ENCODE peak calls at places on chromosomes 6 and 20, in nine cellular contexts. O, E, M, V, D, U, R, F and A are unnamed samples.

GRCh38 chr6:15061176-15061575 is 184.7 kb upstream of the JARID2 start:
- DNase-seq in D (no peak), E (no peak), M (no peak), R (no peak), O (no peak), U (no peak), F (no peak), V (no peak), A (peak; percentile 58)

GRCh38 chr20:43123180-43123579 is 66.5 kb downstream of the PTPRT start:
- DNase-seq in E (no peak), D (no peak), R (no peak), O (no peak), V (no peak), F (no peak), U (no peak), M (no peak), A (no peak)

GRCh38 chr6:157769776-157770430 is 53.1 kb upstream of the SNX9 start:
- DNase-seq in D (peak; percentile 35), M (no peak), U (no peak), O (no peak), E (no peak), R (no peak), F (no peak), V (no peak), A (no peak)

GRCh38 chr6:138600726-138601125 is 101.4 kb upstream of the NHSL1 start:
- DNase-seq in M (no peak), R (no peak), V (no peak), O (no peak), D (no peak), F (no peak), E (no peak), U (no peak), A (no peak)

GRCh38 chr6:112259337-112259675 is 4.9 kb upstream of the LAMA4 start:
- DNase-seq in D (no peak), R (no peak), U (no peak), O (no peak), V (no peak), F (no peak), M (no peak), E (no peak), A (no peak)

GRCh38 chr6:80537321-80537972 is 431.0 kb downstream of the BCKDHB start:
- DNase-seq in M (no peak), R (no peak), E (no peak), F (no peak), V (no peak), O (no peak), U (no peak), D (no peak), A (no peak)

GRCh38 chr6:21426841-21427490 is 166.6 kb upstream of the SOX4 start:
- DNase-seq in O (no peak), U (no peak), F (no peak), M (no peak), V (peak; percentile 69), E (no peak), D (no peak), R (no peak), A (no peak)

GRCh38 chr20:51769941-51770615 is 1.9 kb upstream of the ATP9A start:
- DNase-seq in D (no peak), V (no peak), R (no peak), F (no peak), O (no peak), M (no peak), U (no peak), E (no peak), A (no peak)

GRCh38 chr6:125363360-125364121 is 61.8 kb upstream of the HDDC2 start:
- DNase-seq in V (peak; percentile 95), O (peak; percentile 77), F (no peak), D (no peak), M (no peak), U (no peak), E (no peak), R (peak; percentile 43), A (peak; percentile 58)

GRCh38 chr20:62365814-62366369 is 1.2 kb downstream of the LAMA5 start:
- DNase-seq in M (no peak), R (peak; percentile 14), F (peak; percentile 62), E (no peak), D (no peak), U (no peak), O (no peak), V (peak; percentile 90), A (peak; percentile 92)

GRCh38 chr20:20582733-20583132 is 129.7 kb downstream of the RALGAPA2 start:
- DNase-seq in M (no peak), V (no peak), E (no peak), D (no peak), O (no peak), F (no peak), R (no peak), U (no peak), A (no peak)

GRCh38 chr6:135871878-135872277 is 20.4 kb downstream of the PDE7B start:
- DNase-seq in V (no peak), U (no peak), O (no peak), F (no peak), E (no peak), D (peak; percentile 49), R (no peak), M (no peak), A (no peak)

GRCh38 chr6:26273673-26274595 is 91.1 kb upstream of the BTN3A2 start:
- DNase-seq in E (no peak), M (no peak), F (peak; percentile 7), R (no peak), O (no peak), U (no peak), V (no peak), D (peak; percentile 15), A (no peak)

GRCh38 chr6:163339466-163339865 is 75.1 kb upstream of the QKI start:
- DNase-seq in R (no peak), O (no peak), M (no peak), F (no peak), V (no peak), E (no peak), D (no peak), U (no peak), A (no peak)

GRCh38 chr20:40990542-40991120 is 38.0 kb upstream of the TOP1 start:
- DNase-seq in E (peak; percentile 56), V (peak; percentile 94), O (peak; percentile 67), D (peak; percentile 78), U (peak; percentile 82), F (peak; percentile 82), M (peak; percentile 33), R (peak; percentile 75), A (peak; percentile 89)

GRCh38 chr6:68233623-68234022 is 401.5 kb upstream of the ADGRB3 start:
- DNase-seq in F (no peak), O (no peak), R (no peak), V (no peak), E (no peak), D (peak; percentile 85), U (no peak), M (no peak), A (no peak)

GRCh38 chr6:12060780-12061619 is 48.9 kb downstream of the HIVEP1 start:
- DNase-seq in M (peak; percentile 86), E (peak; percentile 68), R (peak; percentile 55), V (peak; percentile 82), D (peak; percentile 74), F (peak; percentile 90), U (peak; percentile 78), O (peak; percentile 39), A (peak; percentile 58)

GRCh38 chr20:32670773-32671455 is 2.8 kb downstream of the C20orf203 start:
- DNase-seq in F (no peak), E (no peak), R (no peak), O (no peak), U (no peak), V (no peak), D (no peak), M (no peak), A (no peak)

GRCh38 chr6:76584121-76584520 is 511.7 kb upstream of the IMPG1 start:
- DNase-seq in M (no peak), D (no peak), R (no peak), U (no peak), E (no peak), F (no peak), O (no peak), V (peak; percentile 55), A (no peak)

GRCh38 chr20:38338849-38339520 is 7.3 kb upstream of the LBP start:
- DNase-seq in M (no peak), F (no peak), U (no peak), V (no peak), D (no peak), R (peak; percentile 33), O (no peak), E (no peak), A (peak; percentile 52)

GRCh38 chr20:61434361-61434781 is 182.3 kb downstream of the CDH4 start:
- DNase-seq in U (no peak), R (no peak), M (no peak), E (no peak), D (no peak), V (peak; percentile 94), O (peak; percentile 40), F (no peak), A (no peak)

GRCh38 chr6:71544028-71544427 is 255.4 kb downstream of the OGFRL1 start:
- DNase-seq in U (no peak), F (no peak), M (no peak), R (no peak), V (no peak), D (peak; percentile 10), O (no peak), E (no peak), A (no peak)

GRCh38 chr6:1420382-1420781 is 31.0 kb downstream of the FOXF2 start:
- DNase-seq in E (no peak), M (no peak), V (no peak), D (no peak), O (no peak), F (no peak), R (no peak), U (no peak), A (no peak)